ENCODE peak calls at places on chromosomes 2 and 18, in five cellular contexts. U is stimulated activated CD8-positive, alpha-beta memory T cell treated with anti-CD3 and anti-CD28 coated beads, Interleukin-2, amount 100 ng/mL, for 48 hours; T is midbrain; K is RPMI7951; M is small intestine. Q is an unnamed sample.
A peak's percentile ranks its signal among the peaks of the same experiment; 100 is the strongest.

GRCh38 chr2:589551-589950 is 87.7 kb downstream of the TMEM18 start:
- DNase-seq in U (no peak), T (no peak), K (no peak), M (no peak), Q (no peak)

GRCh38 chr18:59085797-59086196 is 53.9 kb upstream of the SEC11C start:
- DNase-seq in U (no peak), T (no peak), K (peak; percentile 14), M (no peak), Q (no peak)

GRCh38 chr18:47801817-47802216 is 128.6 kb downstream of the SMAD2 start:
- DNase-seq in U (no peak), T (no peak), K (no peak), M (no peak), Q (no peak)

GRCh38 chr2:239916205-239917127 is 108.7 kb downstream of the NDUFA10 start:
- DNase-seq in U (no peak), T (no peak), K (no peak), M (no peak), Q (no peak)

GRCh38 chr2:154688373-154688772 is 10.1 kb upstream of the KCNJ3 start:
- DNase-seq in U (no peak), T (no peak), K (no peak), M (no peak), Q (no peak)

GRCh38 chr2:67485431-67485830 is 88.3 kb downstream of the ETAA1 start:
- DNase-seq in U (no peak), T (no peak), K (peak; percentile 38), M (no peak), Q (no peak)

GRCh38 chr2:5590836-5591235 is 101.3 kb upstream of the SOX11 start:
- DNase-seq in U (no peak), T (no peak), K (no peak), M (no peak), Q (no peak)

GRCh38 chr2:214382229-214382628 is 28.6 kb upstream of the VWC2L start:
- DNase-seq in U (no peak), T (no peak), K (no peak), M (no peak), Q (no peak)

GRCh38 chr18:58645398-58645797 is 16.5 kb upstream of the ALPK2 start:
- DNase-seq in U (no peak), T (no peak), K (peak; percentile 70), M (no peak), Q (no peak)

GRCh38 chr2:128322651-128323491 is 4.2 kb upstream of the HS6ST1 start:
- DNase-seq in U (no peak), T (no peak), K (no peak), M (no peak), Q (no peak)

GRCh38 chr2:73920577-73921545 is 5.8 kb upstream of the DGUOK start:
- DNase-seq in U (peak; percentile 32), T (no peak), K (no peak), M (peak; percentile 41), Q (peak; percentile 56)

GRCh38 chr2:217440000-217440399 is 562.8 kb downstream of the TNS1 start:
- DNase-seq in U (no peak), T (no peak), K (no peak), M (no peak), Q (no peak)

GRCh38 chr2:239360421-239361310 is 40.2 kb downstream of the HDAC4 start:
- DNase-seq in U (no peak), T (no peak), K (no peak), M (peak; percentile 33), Q (no peak)

GRCh38 chr2:163834221-163834620 is 98.4 kb upstream of the FIGN start:
- DNase-seq in U (no peak), T (no peak), K (no peak), M (no peak), Q (no peak)

GRCh38 chr2:70931376-70932000 is 4.2 kb upstream of the ATP6V1B1 start:
- DNase-seq in U (no peak), T (no peak), K (no peak), M (no peak), Q (no peak)

GRCh38 chr2:188808921-188809320 is 165.3 kb upstream of the COL3A1 start:
- DNase-seq in U (no peak), T (no peak), K (peak; percentile 82), M (no peak), Q (no peak)

GRCh38 chr18:12092398-12093229 is 1.0 kb upstream of the ANKRD62 start:
- DNase-seq in U (no peak), T (no peak), K (peak; percentile 4), M (peak; percentile 37), Q (no peak)

GRCh38 chr18:7164610-7165009 is 47.0 kb upstream of the LAMA1 start:
- DNase-seq in U (no peak), T (peak; percentile 4), K (peak; percentile 5), M (no peak), Q (no peak)

GRCh38 chr2:217691920-217692666 is 310.7 kb downstream of the TNS1 start:
- DNase-seq in U (no peak), T (no peak), K (peak; percentile 90), M (no peak), Q (no peak)

GRCh38 chr2:228646061-228646460 is 464.6 kb upstream of the SPHKAP start:
- DNase-seq in U (no peak), T (no peak), K (peak; percentile 44), M (no peak), Q (no peak)

GRCh38 chr2:88671786-88672427 is 19.6 kb upstream of the RPIA start:
- DNase-seq in U (no peak), T (peak; percentile 33), K (peak; percentile 87), M (peak; percentile 44), Q (peak; percentile 47)

GRCh38 chr18:62637807-62638687 is 77.3 kb upstream of the PHLPP1 start:
- DNase-seq in U (peak; percentile 14), T (no peak), K (peak; percentile 33), M (peak; percentile 40), Q (peak; percentile 8)

GRCh38 chr2:239322414-239323086 is 78.3 kb downstream of the HDAC4 start:
- DNase-seq in U (no peak), T (no peak), K (peak; percentile 83), M (peak; percentile 89), Q (no peak)

Q was measured in NCI-H1436.